ENCODE peak calls at places on chromosomes 13 and 19, in six cellular contexts. J is lower lobe of right lung, I is Calu3, Z is foreskin fibroblast, E is choroid plexus epithelial cell, Q is fibroblast of mammary gland. K is an unnamed sample.

GRCh38 chr13:61900033-61900432 is 484.4 kb upstream of the PCDH20 start:
- DNase-seq in J (no peak), I (no peak), Z (no peak), E (no peak), Q (no peak), K (no peak)

GRCh38 chr19:49820125-49820524 is 2.0 kb downstream of the MED25 start:
- DNase-seq in J (no peak), I (no peak), Z (no peak), E (no peak), Q (no peak), K (no peak)

GRCh38 chr13:71799320-71799719 is 67.7 kb downstream of the DACH1 start:
- DNase-seq in J (no peak), I (no peak), Z (no peak), E (no peak), Q (no peak), K (no peak)

GRCh38 chr19:41449079-41449864 is 6.3 kb downstream of the ERICH4 start:
- DNase-seq in J (peak), I (peak), Z (peak), E (peak), Q (peak), K (peak)

GRCh38 chr19:58181902-58182576 is 822 bp upstream of the ZNF274 start:
- DNase-seq in J (no peak), I (peak), Z (peak), E (peak), Q (peak), K (peak)

GRCh38 chr19:41206926-41207750 is 11.9 kb upstream of the AXL start:
- DNase-seq in J (no peak), I (no peak), Z (peak), E (no peak), Q (peak), K (no peak)

GRCh38 chr19:39390460-39390758 is 497 bp downstream of the PAF1 start:
- DNase-seq in J (no peak), I (no peak), Z (no peak), E (no peak), Q (peak), K (no peak)

GRCh38 chr13:49693191-49693733 is 2.0 kb upstream of the EBPL start:
- DNase-seq in J (no peak), I (no peak), Z (no peak), E (peak), Q (no peak), K (no peak)

GRCh38 chr19:17136026-17136425 is 60.4 kb downstream of the MYO9B start:
- DNase-seq in J (no peak), I (no peak), Z (no peak), E (no peak), Q (no peak), K (no peak)

GRCh38 chr13:29081036-29081435 is 260.9 kb downstream of the MTUS2 start:
- DNase-seq in J (no peak), I (no peak), Z (no peak), E (peak), Q (no peak), K (no peak)

GRCh38 chr19:58455306-58455705 is 3.9 kb downstream of the ZNF324B start:
- DNase-seq in J (no peak), I (no peak), Z (no peak), E (no peak), Q (no peak), K (peak)

GRCh38 chr19:41821003-41821735 is 23.3 kb downstream of the LYPD4 start:
- DNase-seq in J (peak), I (peak), Z (peak), E (peak), Q (peak), K (no peak)

GRCh38 chr13:33367931-33368330 is 82.4 kb upstream of the STARD13 start:
- DNase-seq in J (no peak), I (no peak), Z (no peak), E (no peak), Q (peak), K (no peak)

GRCh38 chr13:20348018-20348417 is 115.9 kb upstream of the GJB6 start:
- DNase-seq in J (no peak), I (no peak), Z (no peak), E (no peak), Q (no peak), K (no peak)

GRCh38 chr19:48896191-48896720 is 2.3 kb downstream of the TULP2 start:
- DNase-seq in J (peak), I (no peak), Z (no peak), E (peak), Q (peak), K (no peak)

GRCh38 chr19:17357724-17358123 is 19.4 kb downstream of the PLVAP start:
- DNase-seq in J (no peak), I (no peak), Z (no peak), E (no peak), Q (no peak), K (no peak)

GRCh38 chr13:19597523-19597922 is 35.9 kb upstream of the MPHOSPH8 start:
- DNase-seq in J (no peak), I (no peak), Z (peak), E (peak), Q (peak), K (no peak)

GRCh38 chr19:2145831-2146241 is 5.5 kb downstream of the AP3D1 start:
- DNase-seq in J (no peak), I (no peak), Z (no peak), E (peak), Q (no peak), K (no peak)

GRCh38 chr13:55569082-55569481 is 1571.6 kb upstream of the PRR20A start:
- DNase-seq in J (no peak), I (no peak), Z (no peak), E (no peak), Q (no peak), K (no peak)

GRCh38 chr13:55566779-55567178 is 1573.9 kb upstream of the PRR20A start:
- DNase-seq in J (no peak), I (no peak), Z (no peak), E (no peak), Q (no peak), K (no peak)

GRCh38 chr13:55569514-55569913 is 1571.2 kb upstream of the PRR20A start:
- DNase-seq in J (no peak), I (no peak), Z (no peak), E (no peak), Q (no peak), K (no peak)

GRCh38 chr13:55566334-55566733 is 1574.4 kb upstream of the PRR20A start:
- DNase-seq in J (no peak), I (no peak), Z (no peak), E (no peak), Q (no peak), K (no peak)

GRCh38 chr13:55567721-55568625 is 1572.7 kb upstream of the PRR20A start:
- DNase-seq in J (no peak), I (no peak), Z (no peak), E (no peak), Q (no peak), K (no peak)
- TF ChIP-seq CTCF in J (no peak), I (no peak), Z (no peak), E (no peak), Q (no peak), K (no peak)

GRCh38 chr13:42377640-42378382 is 105.9 kb downstream of the AKAP11 start:
- DNase-seq in J (no peak), I (no peak), Z (no peak), E (peak), Q (no peak), K (no peak)

GRCh38 chr13:42378383-42378780 is 106.4 kb downstream of the AKAP11 start:
- DNase-seq in J (no peak), I (no peak), Z (no peak), E (no peak), Q (no peak), K (no peak)

GRCh38 chr13:42379241-42379640 is 107.3 kb downstream of the AKAP11 start:
- DNase-seq in J (no peak), I (no peak), Z (no peak), E (no peak), Q (no peak), K (no peak)

GRCh38 chr13:42373048-42373812 is 101.3 kb downstream of the AKAP11 start:
- DNase-seq in J (no peak), I (no peak), Z (no peak), E (no peak), Q (no peak), K (no peak)

GRCh38 chr13:42375663-42376062 is 103.7 kb downstream of the AKAP11 start:
- DNase-seq in J (no peak), I (no peak), Z (no peak), E (no peak), Q (no peak), K (no peak)
- TF ChIP-seq CTCF in J (no peak), I (no peak), Z (no peak), E (no peak), Q (no peak), K (no peak)

DNA sequence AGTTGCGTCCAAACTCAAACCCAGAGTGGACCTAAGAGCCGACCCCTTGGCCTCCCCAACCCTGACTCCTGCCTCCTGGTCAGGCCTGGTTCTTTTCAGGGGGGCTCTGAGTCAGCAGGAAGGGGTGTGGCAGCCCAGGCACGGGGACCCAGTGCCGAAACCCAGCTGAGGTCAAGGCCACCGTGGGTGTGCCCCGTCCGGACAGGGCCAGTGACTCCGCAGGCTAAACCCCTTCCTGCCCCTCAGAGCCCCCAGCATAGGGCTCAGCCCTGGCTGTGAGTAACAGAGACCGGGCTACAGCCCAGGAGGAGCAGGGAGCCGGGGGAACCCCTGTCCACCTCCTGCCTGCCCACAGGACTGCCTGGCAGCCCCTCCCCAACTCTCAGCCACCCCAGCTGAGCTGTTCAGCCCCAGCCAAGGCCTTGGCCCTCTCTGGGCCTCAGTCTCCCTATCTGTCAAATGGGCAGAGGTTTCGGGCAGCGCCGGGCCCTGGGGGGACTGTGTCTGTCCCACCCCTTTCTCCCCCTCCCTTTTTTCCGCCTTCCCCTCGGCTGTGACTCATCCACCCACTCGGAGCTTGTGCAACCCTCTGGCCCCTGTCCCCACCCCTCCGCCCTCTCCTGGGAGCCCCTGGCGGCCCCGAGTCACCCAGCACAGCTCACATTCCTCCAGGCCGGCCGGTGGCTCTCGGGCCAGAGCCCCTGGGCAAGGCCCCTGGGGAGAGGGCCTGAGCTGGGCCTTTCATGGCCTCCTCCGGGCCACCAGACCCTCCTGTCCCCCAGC is 8.6 kb downstream of the ZBTB7A start:
- DNase-seq in J (peak), I (peak), Z (peak), E (peak), Q (peak), K (peak)
- TF ChIP-seq CTCF in J (peak), I (no peak), Z (peak), E (peak), Q (peak), K (peak)

GRCh38 chr19:45781282-45782161 is 768 bp downstream of the DMPK start:
- DNase-seq in J (no peak), I (peak), Z (no peak), E (no peak), Q (no peak), K (no peak)

GRCh38 chr19:45778010-45778671 is 4.1 kb downstream of the DMPK start:
- DNase-seq in J (no peak), I (no peak), Z (no peak), E (no peak), Q (no peak), K (no peak)

GRCh38 chr19:45780448-45781281 is 1.6 kb downstream of the DMPK start:
- DNase-seq in J (no peak), I (no peak), Z (no peak), E (no peak), Q (no peak), K (no peak)

GRCh38 chr19:45779231-45780145 is 2.8 kb downstream of the DMPK start:
- DNase-seq in J (peak), I (peak), Z (peak), E (peak), Q (peak), K (peak)

GRCh38 chr19:45780146-45780447 is 2.2 kb downstream of the DMPK start:
- DNase-seq in J (no peak), I (no peak), Z (no peak), E (no peak), Q (no peak), K (no peak)
- TF ChIP-seq CTCF in J (no peak), I (no peak), Z (no peak), E (no peak), Q (no peak), K (no peak)

DNA sequence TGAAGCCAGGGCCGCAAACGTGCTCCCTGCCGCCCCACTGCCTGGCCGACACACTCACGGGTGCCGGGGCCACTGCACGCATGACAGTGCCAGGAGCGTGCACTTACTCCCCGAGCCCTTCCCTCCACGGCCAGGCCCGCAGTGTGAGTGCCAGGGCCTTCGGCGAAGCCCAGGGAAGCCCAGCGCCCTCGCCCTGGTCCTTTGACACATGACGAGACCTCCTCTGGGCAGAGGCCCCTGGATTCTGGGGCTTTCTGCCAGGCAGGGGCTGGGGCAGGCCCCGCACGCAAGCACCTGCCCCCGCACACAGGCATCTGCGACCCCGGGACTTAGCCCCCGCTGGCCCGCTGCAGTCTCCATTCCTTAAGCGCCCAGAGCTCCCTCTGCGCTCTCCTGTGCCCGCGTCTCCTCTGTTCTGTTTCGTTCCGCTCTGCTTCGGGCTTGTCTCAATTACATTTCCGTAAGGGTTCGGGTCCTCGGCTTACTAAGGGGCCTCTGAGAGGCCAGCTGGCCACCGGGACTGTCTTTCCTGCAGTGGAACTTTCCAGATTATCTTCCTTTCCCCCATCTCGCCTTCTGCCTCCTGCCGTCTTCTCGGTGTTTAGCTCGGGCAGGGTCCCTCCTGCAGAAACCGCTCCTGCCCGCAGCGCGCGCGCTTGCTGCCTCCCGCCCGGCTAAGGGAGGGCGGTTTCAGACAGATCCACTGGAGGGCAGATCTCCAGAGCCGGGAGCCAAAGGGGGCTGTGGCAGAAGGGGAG is 98.8 kb downstream of the ING1 start:
- DNase-seq in J (no peak), I (no peak), Z (no peak), E (peak), Q (peak), K (no peak)
- TF ChIP-seq CTCF in J (no peak), I (no peak), Z (no peak), E (peak), Q (peak), K (no peak)

K was measured in right lobe of liver.